ENCODE peak calls at places on chromosomes 7 and 10, in four cellular contexts. H is ELF-1, I is T-helper 17 cell, C is GM13977. R is an unnamed sample.
A peak's percentile ranks its signal among the peaks of the same experiment; 100 is the strongest.

GRCh38 chr10:52357986-52358385 is 43.9 kb downstream of the DKK1 start:
- DNase-seq in I (no peak), H (no peak), C (no peak), R (no peak)

GRCh38 chr7:158322616-158323530 is 264.8 kb downstream of the PTPRN2 start:
- DNase-seq in C (no peak), I (no peak), H (no peak), R (no peak)

GRCh38 chr10:110859947-110860376 is 11.8 kb upstream of the PDCD4 start:
- DNase-seq in I (no peak), H (no peak), C (no peak), R (no peak)

GRCh38 chr7:20152511-20152910 is 64.7 kb downstream of the MACC1 start:
- DNase-seq in C (no peak), I (no peak), H (no peak), R (no peak)

GRCh38 chr7:30369879-30370278 is 85.5 kb downstream of the ZNRF2 start:
- DNase-seq in C (no peak), H (no peak), I (no peak), R (no peak)

GRCh38 chr10:88647216-88647615 is 17.0 kb upstream of the LIPF start:
- DNase-seq in C (no peak), H (no peak), I (no peak), R (no peak)

GRCh38 chr10:1093696-1094095 is 37.5 kb downstream of the WDR37 start:
- DNase-seq in H (no peak), C (no peak), I (no peak), R (no peak)

GRCh38 chr7:76022026-76022780 is 25.6 kb downstream of the STYXL1 start:
- DNase-seq in I (no peak), C (no peak), H (no peak), R (no peak)

GRCh38 chr10:86345296-86346168 is 21.1 kb downstream of the GRID1 start:
- DNase-seq in I (no peak), H (peak; percentile 49), C (no peak), R (no peak)

GRCh38 chr10:17582015-17582414 is 35.2 kb downstream of the HACD1 start:
- DNase-seq in I (no peak), H (no peak), C (no peak), R (no peak)